ENCODE peak calls at places on chromosomes 7 and 10, in eight cellular contexts. One of them, this sample, is unnamed.

GRCh38 chr10:30437039-30437781 is 3.2 kb downstream of the MAP3K8 start:
- DNase-seq in activated CD8-positive, alpha-beta memory T cell treated with anti-CD3 and anti-CD28 coated beads for 24 hours: no peak
- DNase-seq in AG04450: no peak
- DNase-seq in posterior cingulate gyrus: no peak
- DNase-seq in colonic mucosa: no peak
- DNase-seq in fibroblast of pulmonary artery: peak; percentile 77
- DNase-seq in hypothalamus: no peak
- DNase-seq in HFFc6: peak; percentile 61
- DNase-seq in this sample: no peak

GRCh38 chr10:22222236-22223190 is 4.7 kb upstream of the EBLN1 start:
- DNase-seq in activated CD8-positive, alpha-beta memory T cell treated with anti-CD3 and anti-CD28 coated beads for 24 hours: no peak
- DNase-seq in AG04450: no peak
- DNase-seq in posterior cingulate gyrus: no peak
- DNase-seq in colonic mucosa: no peak
- DNase-seq in fibroblast of pulmonary artery: no peak
- DNase-seq in hypothalamus: no peak
- DNase-seq in HFFc6: no peak
- DNase-seq in this sample: no peak

GRCh38 chr10:25895856-25896255 is 38.2 kb upstream of the MYO3A start:
- DNase-seq in activated CD8-positive, alpha-beta memory T cell treated with anti-CD3 and anti-CD28 coated beads for 24 hours: no peak
- DNase-seq in AG04450: no peak
- DNase-seq in posterior cingulate gyrus: no peak
- DNase-seq in colonic mucosa: no peak
- DNase-seq in fibroblast of pulmonary artery: no peak
- DNase-seq in hypothalamus: no peak
- DNase-seq in HFFc6: no peak
- DNase-seq in this sample: no peak

GRCh38 chr10:4051408-4052151 is 266.6 kb upstream of the KLF6 start:
- DNase-seq in activated CD8-positive, alpha-beta memory T cell treated with anti-CD3 and anti-CD28 coated beads for 24 hours: no peak
- DNase-seq in AG04450: no peak
- DNase-seq in posterior cingulate gyrus: no peak
- DNase-seq in colonic mucosa: no peak
- DNase-seq in fibroblast of pulmonary artery: peak; percentile 33
- DNase-seq in hypothalamus: no peak
- DNase-seq in HFFc6: no peak
- DNase-seq in this sample: no peak

GRCh38 chr10:52261362-52261761 is 52.7 kb upstream of the DKK1 start:
- DNase-seq in activated CD8-positive, alpha-beta memory T cell treated with anti-CD3 and anti-CD28 coated beads for 24 hours: no peak
- DNase-seq in AG04450: no peak
- DNase-seq in posterior cingulate gyrus: no peak
- DNase-seq in colonic mucosa: no peak
- DNase-seq in fibroblast of pulmonary artery: no peak
- DNase-seq in hypothalamus: no peak
- DNase-seq in HFFc6: no peak
- DNase-seq in this sample: no peak

GRCh38 chr10:44733743-44734488 is 177.2 kb upstream of the TMEM72 start:
- DNase-seq in activated CD8-positive, alpha-beta memory T cell treated with anti-CD3 and anti-CD28 coated beads for 24 hours: no peak
- DNase-seq in AG04450: no peak
- DNase-seq in posterior cingulate gyrus: no peak
- DNase-seq in colonic mucosa: no peak
- DNase-seq in fibroblast of pulmonary artery: no peak
- DNase-seq in hypothalamus: no peak
- DNase-seq in HFFc6: no peak
- DNase-seq in this sample: no peak

GRCh38 chr10:127148066-127148932 is 48.1 kb downstream of the INSYN2A start:
- DNase-seq in activated CD8-positive, alpha-beta memory T cell treated with anti-CD3 and anti-CD28 coated beads for 24 hours: no peak
- DNase-seq in AG04450: peak; percentile 59
- DNase-seq in posterior cingulate gyrus: no peak
- DNase-seq in colonic mucosa: no peak
- DNase-seq in fibroblast of pulmonary artery: peak; percentile 89
- DNase-seq in hypothalamus: no peak
- DNase-seq in HFFc6: peak; percentile 84
- DNase-seq in this sample: no peak

GRCh38 chr10:33335550-33335799 is 1.0 kb upstream of the NRP1 start:
- DNase-seq in activated CD8-positive, alpha-beta memory T cell treated with anti-CD3 and anti-CD28 coated beads for 24 hours: no peak
- DNase-seq in AG04450: no peak
- DNase-seq in posterior cingulate gyrus: peak; percentile 17
- DNase-seq in colonic mucosa: no peak
- DNase-seq in fibroblast of pulmonary artery: no peak
- DNase-seq in hypothalamus: no peak
- DNase-seq in HFFc6: no peak
- DNase-seq in this sample: no peak

GRCh38 chr7:50682079-50682478 is 100.6 kb downstream of the GRB10 start:
- DNase-seq in activated CD8-positive, alpha-beta memory T cell treated with anti-CD3 and anti-CD28 coated beads for 24 hours: no peak
- DNase-seq in AG04450: no peak
- DNase-seq in posterior cingulate gyrus: no peak
- DNase-seq in colonic mucosa: no peak
- DNase-seq in fibroblast of pulmonary artery: no peak
- DNase-seq in hypothalamus: no peak
- DNase-seq in HFFc6: no peak
- DNase-seq in this sample: no peak

GRCh38 chr10:48187713-48188541 is 86.6 kb downstream of the FRMPD2 start:
- DNase-seq in activated CD8-positive, alpha-beta memory T cell treated with anti-CD3 and anti-CD28 coated beads for 24 hours: no peak
- DNase-seq in AG04450: no peak
- DNase-seq in posterior cingulate gyrus: no peak
- DNase-seq in colonic mucosa: no peak
- DNase-seq in fibroblast of pulmonary artery: no peak
- DNase-seq in hypothalamus: no peak
- DNase-seq in HFFc6: no peak
- DNase-seq in this sample: no peak

GRCh38 chr7:156607332-156608175 is 33.0 kb upstream of the RNF32 start:
- DNase-seq in activated CD8-positive, alpha-beta memory T cell treated with anti-CD3 and anti-CD28 coated beads for 24 hours: no peak
- DNase-seq in AG04450: no peak
- DNase-seq in posterior cingulate gyrus: no peak
- DNase-seq in colonic mucosa: no peak
- DNase-seq in fibroblast of pulmonary artery: no peak
- DNase-seq in hypothalamus: no peak
- DNase-seq in HFFc6: no peak
- DNase-seq in this sample: no peak

GRCh38 chr10:118531105-118531851 is 64.2 kb downstream of the PRLHR start:
- DNase-seq in activated CD8-positive, alpha-beta memory T cell treated with anti-CD3 and anti-CD28 coated beads for 24 hours: no peak
- DNase-seq in AG04450: no peak
- DNase-seq in posterior cingulate gyrus: no peak
- DNase-seq in colonic mucosa: no peak
- DNase-seq in fibroblast of pulmonary artery: no peak
- DNase-seq in hypothalamus: no peak
- DNase-seq in HFFc6: no peak
- DNase-seq in this sample: no peak

GRCh38 chr7:30148426-30148825 is 13.6 kb downstream of the MTURN start:
- DNase-seq in activated CD8-positive, alpha-beta memory T cell treated with anti-CD3 and anti-CD28 coated beads for 24 hours: no peak
- DNase-seq in AG04450: no peak
- DNase-seq in posterior cingulate gyrus: no peak
- DNase-seq in colonic mucosa: no peak
- DNase-seq in fibroblast of pulmonary artery: no peak
- DNase-seq in hypothalamus: no peak
- DNase-seq in HFFc6: no peak
- DNase-seq in this sample: no peak

GRCh38 chr7:73452999-73453635 is 19.5 kb downstream of the FZD9 start:
- DNase-seq in activated CD8-positive, alpha-beta memory T cell treated with anti-CD3 and anti-CD28 coated beads for 24 hours: no peak
- DNase-seq in AG04450: no peak
- DNase-seq in posterior cingulate gyrus: no peak
- DNase-seq in colonic mucosa: no peak
- DNase-seq in fibroblast of pulmonary artery: no peak
- DNase-seq in hypothalamus: no peak
- DNase-seq in HFFc6: no peak
- DNase-seq in this sample: no peak

GRCh38 chr10:60878224-60878623 is 65.8 kb downstream of the RHOBTB1 start:
- DNase-seq in activated CD8-positive, alpha-beta memory T cell treated with anti-CD3 and anti-CD28 coated beads for 24 hours: no peak
- DNase-seq in AG04450: no peak
- DNase-seq in posterior cingulate gyrus: no peak
- DNase-seq in colonic mucosa: no peak
- DNase-seq in fibroblast of pulmonary artery: no peak
- DNase-seq in hypothalamus: no peak
- DNase-seq in HFFc6: no peak
- DNase-seq in this sample: peak; percentile 51

GRCh38 chr7:32039000-32039756 is 31.0 kb downstream of the PDE1C start:
- DNase-seq in activated CD8-positive, alpha-beta memory T cell treated with anti-CD3 and anti-CD28 coated beads for 24 hours: no peak
- DNase-seq in AG04450: no peak
- DNase-seq in posterior cingulate gyrus: peak; percentile 30
- DNase-seq in colonic mucosa: no peak
- DNase-seq in fibroblast of pulmonary artery: no peak
- DNase-seq in hypothalamus: no peak
- DNase-seq in HFFc6: no peak
- DNase-seq in this sample: no peak

GRCh38 chr7:326845-327304 is 36.9 kb downstream of the FOXL3 start:
- DNase-seq in activated CD8-positive, alpha-beta memory T cell treated with anti-CD3 and anti-CD28 coated beads for 24 hours: no peak
- DNase-seq in AG04450: no peak
- DNase-seq in posterior cingulate gyrus: no peak
- DNase-seq in colonic mucosa: peak; percentile 64
- DNase-seq in fibroblast of pulmonary artery: peak; percentile 22
- DNase-seq in hypothalamus: no peak
- DNase-seq in HFFc6: no peak
- DNase-seq in this sample: no peak

GRCh38 chr7:76314042-76314721 is 11.7 kb downstream of the HSPB1 start:
- DNase-seq in activated CD8-positive, alpha-beta memory T cell treated with anti-CD3 and anti-CD28 coated beads for 24 hours: peak; percentile 99
- DNase-seq in AG04450: peak; percentile 84
- DNase-seq in posterior cingulate gyrus: peak; percentile 96
- DNase-seq in colonic mucosa: peak; percentile 98
- DNase-seq in fibroblast of pulmonary artery: peak; percentile 95
- DNase-seq in hypothalamus: peak; percentile 92
- DNase-seq in HFFc6: peak; percentile 86
- DNase-seq in this sample: peak; percentile 91

GRCh38 chr10:22609719-22610118 is 104.7 kb downstream of the PIP4K2A start:
- DNase-seq in activated CD8-positive, alpha-beta memory T cell treated with anti-CD3 and anti-CD28 coated beads for 24 hours: no peak
- DNase-seq in AG04450: no peak
- DNase-seq in posterior cingulate gyrus: no peak
- DNase-seq in colonic mucosa: no peak
- DNase-seq in fibroblast of pulmonary artery: no peak
- DNase-seq in hypothalamus: no peak
- DNase-seq in HFFc6: no peak
- DNase-seq in this sample: no peak

GRCh38 chr10:98344589-98345038 is 70.4 kb downstream of the PYROXD2 start:
- DNase-seq in activated CD8-positive, alpha-beta memory T cell treated with anti-CD3 and anti-CD28 coated beads for 24 hours: no peak
- DNase-seq in AG04450: peak; percentile 42
- DNase-seq in posterior cingulate gyrus: no peak
- DNase-seq in colonic mucosa: peak; percentile 61
- DNase-seq in fibroblast of pulmonary artery: peak; percentile 95
- DNase-seq in hypothalamus: no peak
- DNase-seq in HFFc6: peak; percentile 24
- DNase-seq in this sample: no peak

GRCh38 chr10:60573342-60573741 is 183.7 kb upstream of the ANK3 start:
- DNase-seq in activated CD8-positive, alpha-beta memory T cell treated with anti-CD3 and anti-CD28 coated beads for 24 hours: peak; percentile 68
- DNase-seq in AG04450: no peak
- DNase-seq in posterior cingulate gyrus: no peak
- DNase-seq in colonic mucosa: no peak
- DNase-seq in fibroblast of pulmonary artery: no peak
- DNase-seq in hypothalamus: no peak
- DNase-seq in HFFc6: no peak
- DNase-seq in this sample: no peak

GRCh38 chr7:127943541-127944521 is 87.4 kb downstream of the LRRC4 start:
- DNase-seq in activated CD8-positive, alpha-beta memory T cell treated with anti-CD3 and anti-CD28 coated beads for 24 hours: no peak
- DNase-seq in AG04450: no peak
- DNase-seq in posterior cingulate gyrus: peak; percentile 66
- DNase-seq in colonic mucosa: no peak
- DNase-seq in fibroblast of pulmonary artery: peak; percentile 72
- DNase-seq in hypothalamus: peak; percentile 95
- DNase-seq in HFFc6: no peak
- DNase-seq in this sample: no peak

GRCh38 chr7:155430606-155431005 is 27.3 kb upstream of the EN2 start:
- DNase-seq in activated CD8-positive, alpha-beta memory T cell treated with anti-CD3 and anti-CD28 coated beads for 24 hours: no peak
- DNase-seq in AG04450: no peak
- DNase-seq in posterior cingulate gyrus: no peak
- DNase-seq in colonic mucosa: no peak
- DNase-seq in fibroblast of pulmonary artery: no peak
- DNase-seq in hypothalamus: no peak
- DNase-seq in HFFc6: no peak
- DNase-seq in this sample: no peak

GRCh38 chr7:13042605-13043236 is 355.3 kb downstream of the ARL4A start:
- DNase-seq in activated CD8-positive, alpha-beta memory T cell treated with anti-CD3 and anti-CD28 coated beads for 24 hours: no peak
- DNase-seq in AG04450: no peak
- DNase-seq in posterior cingulate gyrus: no peak
- DNase-seq in colonic mucosa: no peak
- DNase-seq in fibroblast of pulmonary artery: peak; percentile 33
- DNase-seq in hypothalamus: no peak
- DNase-seq in HFFc6: peak; percentile 8
- DNase-seq in this sample: no peak

GRCh38 chr7:141147482-141147881 is 73.6 kb downstream of the TMEM178B start:
- DNase-seq in activated CD8-positive, alpha-beta memory T cell treated with anti-CD3 and anti-CD28 coated beads for 24 hours: no peak
- DNase-seq in AG04450: no peak
- DNase-seq in posterior cingulate gyrus: no peak
- DNase-seq in colonic mucosa: no peak
- DNase-seq in fibroblast of pulmonary artery: no peak
- DNase-seq in hypothalamus: no peak
- DNase-seq in HFFc6: no peak
- DNase-seq in this sample: no peak

GRCh38 chr10:49179699-49180511 is 8.3 kb downstream of the TMEM273 start:
- DNase-seq in activated CD8-positive, alpha-beta memory T cell treated with anti-CD3 and anti-CD28 coated beads for 24 hours: no peak
- DNase-seq in AG04450: no peak
- DNase-seq in posterior cingulate gyrus: no peak
- DNase-seq in colonic mucosa: peak; percentile 13
- DNase-seq in fibroblast of pulmonary artery: no peak
- DNase-seq in hypothalamus: no peak
- DNase-seq in HFFc6: no peak
- DNase-seq in this sample: no peak

GRCh38 chr7:36723951-36724664 is at the start of gene AOAH:
- DNase-seq in activated CD8-positive, alpha-beta memory T cell treated with anti-CD3 and anti-CD28 coated beads for 24 hours: peak; percentile 83
- DNase-seq in AG04450: no peak
- DNase-seq in posterior cingulate gyrus: no peak
- DNase-seq in colonic mucosa: peak; percentile 45
- DNase-seq in fibroblast of pulmonary artery: no peak
- DNase-seq in hypothalamus: no peak
- DNase-seq in HFFc6: no peak
- DNase-seq in this sample: peak; percentile 74

GRCh38 chr10:49394933-49395740 is 752 bp downstream of the DRGX start:
- DNase-seq in activated CD8-positive, alpha-beta memory T cell treated with anti-CD3 and anti-CD28 coated beads for 24 hours: no peak
- DNase-seq in AG04450: no peak
- DNase-seq in posterior cingulate gyrus: no peak
- DNase-seq in colonic mucosa: no peak
- DNase-seq in fibroblast of pulmonary artery: no peak
- DNase-seq in hypothalamus: no peak
- DNase-seq in HFFc6: no peak
- DNase-seq in this sample: no peak

GRCh38 chr7:100490483-100491191 is 6.9 kb downstream of the NYAP1 start:
- DNase-seq in activated CD8-positive, alpha-beta memory T cell treated with anti-CD3 and anti-CD28 coated beads for 24 hours: no peak
- DNase-seq in AG04450: no peak
- DNase-seq in posterior cingulate gyrus: no peak
- DNase-seq in colonic mucosa: no peak
- DNase-seq in fibroblast of pulmonary artery: no peak
- DNase-seq in hypothalamus: no peak
- DNase-seq in HFFc6: no peak
- DNase-seq in this sample: no peak

GRCh38 chr10:77799352-77799751 is 127.2 kb downstream of the DLG5 start:
- DNase-seq in activated CD8-positive, alpha-beta memory T cell treated with anti-CD3 and anti-CD28 coated beads for 24 hours: no peak
- DNase-seq in AG04450: no peak
- DNase-seq in posterior cingulate gyrus: no peak
- DNase-seq in colonic mucosa: no peak
- DNase-seq in fibroblast of pulmonary artery: no peak
- DNase-seq in hypothalamus: no peak
- DNase-seq in HFFc6: no peak
- DNase-seq in this sample: no peak

GRCh38 chr7:153835104-153835503 is 217.1 kb upstream of the DPP6 start:
- DNase-seq in activated CD8-positive, alpha-beta memory T cell treated with anti-CD3 and anti-CD28 coated beads for 24 hours: no peak
- DNase-seq in AG04450: no peak
- DNase-seq in posterior cingulate gyrus: no peak
- DNase-seq in colonic mucosa: no peak
- DNase-seq in fibroblast of pulmonary artery: no peak
- DNase-seq in hypothalamus: no peak
- DNase-seq in HFFc6: no peak
- DNase-seq in this sample: no peak

GRCh38 chr7:112056409-112056808 is 149.8 kb downstream of the DOCK4 start:
- DNase-seq in activated CD8-positive, alpha-beta memory T cell treated with anti-CD3 and anti-CD28 coated beads for 24 hours: no peak
- DNase-seq in AG04450: peak; percentile 42
- DNase-seq in posterior cingulate gyrus: no peak
- DNase-seq in colonic mucosa: no peak
- DNase-seq in fibroblast of pulmonary artery: peak; percentile 62
- DNase-seq in hypothalamus: no peak
- DNase-seq in HFFc6: no peak
- DNase-seq in this sample: no peak

GRCh38 chr7:1262441-1262840 is 29.8 kb downstream of the UNCX start:
- DNase-seq in activated CD8-positive, alpha-beta memory T cell treated with anti-CD3 and anti-CD28 coated beads for 24 hours: no peak
- DNase-seq in AG04450: no peak
- DNase-seq in posterior cingulate gyrus: no peak
- DNase-seq in colonic mucosa: no peak
- DNase-seq in fibroblast of pulmonary artery: no peak
- DNase-seq in hypothalamus: no peak
- DNase-seq in HFFc6: no peak
- DNase-seq in this sample: no peak

GRCh38 chr10:79300711-79301110 is 46.6 kb upstream of the PPIF start:
- DNase-seq in activated CD8-positive, alpha-beta memory T cell treated with anti-CD3 and anti-CD28 coated beads for 24 hours: no peak
- DNase-seq in AG04450: no peak
- DNase-seq in posterior cingulate gyrus: no peak
- DNase-seq in colonic mucosa: no peak
- DNase-seq in fibroblast of pulmonary artery: no peak
- DNase-seq in hypothalamus: no peak
- DNase-seq in HFFc6: no peak
- DNase-seq in this sample: no peak